ENCODE peak calls at places on chromosomes 13 and 19, in eight cellular contexts. P is foreskin keratinocyte; G is osteoblast; O is PC-3; J is upper lobe of right lung; D is CD4-positive, CD25-positive, alpha-beta regulatory T cell; W is mesendoderm; B is heart left ventricle. U is an unnamed sample. For H3K27me3 and H3K4me1, the result is how much of the 10 kb centered on the place peaks cover.

GRCh38 chr19:18021121-18021755 is 13.3 kb downstream of the ARRDC2 start:
- DNase-seq in P (no peak), G (peak), O (peak), J (peak), D (peak), W (no peak), B (peak), U (no peak)

GRCh38 chr19:14004619-14005380 is 1.3 kb downstream of the RFX1 start:
- DNase-seq in P (no peak), G (peak), O (no peak), J (peak), D (no peak), W (no peak), B (peak), U (no peak)

GRCh38 chr19:49781394-49781793 is 14.6 kb downstream of the AP2A1 start:
- DNase-seq in P (no peak), G (no peak), O (no peak), J (no peak), D (no peak), W (no peak), B (no peak), U (no peak)

GRCh38 chr19:17451820-17452219 is 3.4 kb upstream of the TMEM221 start:
- DNase-seq in P (no peak), G (peak), O (no peak), J (no peak), D (no peak), W (no peak), B (no peak), U (no peak)

GRCh38 chr13:27954406-27954851 is 14.7 kb downstream of the CDX2 start:
- DNase-seq in P (no peak), G (peak), O (peak), J (peak), D (no peak), W (peak), B (no peak), U (peak)

GRCh38 chr13:29846475-29847256 is 3.8 kb downstream of the UBL3 start:
- DNase-seq in P (no peak), G (peak), O (no peak), J (no peak), D (no peak), W (no peak), B (no peak), U (no peak)

GRCh38 chr13:19607523-19608078 is 25.9 kb upstream of the MPHOSPH8 start:
- DNase-seq in P (no peak), G (no peak), O (no peak), J (no peak), D (no peak), W (peak), B (no peak), U (no peak)

GRCh38 chr13:22451345-22451744 is 729.4 kb upstream of the SGCG start:
- DNase-seq in P (no peak), G (no peak), O (no peak), J (no peak), D (no peak), W (no peak), B (no peak), U (no peak)

GRCh38 chr13:110949628-110950027 is 34.8 kb upstream of the ANKRD10 start:
- DNase-seq in P (no peak), G (no peak), O (no peak), J (no peak), D (no peak), W (no peak), B (no peak), U (no peak)

GRCh38 chr19:3282155-3282554 is 57.7 kb downstream of the CELF5 start:
- DNase-seq in P (no peak), G (peak), O (no peak), J (no peak), D (no peak), W (no peak), B (no peak), U (no peak)

GRCh38 chr19:3283886-3284657 is 59.6 kb downstream of the CELF5 start:
- DNase-seq in P (no peak), G (peak), O (no peak), J (no peak), D (no peak), W (no peak), B (no peak), U (no peak)

GRCh38 chr19:3284759-3285646 is 60.5 kb downstream of the CELF5 start:
- DNase-seq in P (peak), G (peak), O (peak), J (peak), D (peak), W (peak), B (no peak), U (peak)

GRCh38 chr19:3282564-3282963 is 58.1 kb downstream of the CELF5 start:
- DNase-seq in P (no peak), G (peak), O (no peak), J (no peak), D (no peak), W (no peak), B (no peak), U (no peak)

GRCh38 chr19:3283246-3283751 is 58.8 kb downstream of the CELF5 start:
- DNase-seq in P (no peak), G (peak), O (no peak), J (no peak), D (no peak), W (no peak), B (no peak), U (no peak)
- H3K27me3 ChIP-seq in P (under half), G (under half), O (under half), J (under half), D (under half), W (under half), B (under half), U (under half)

GRCh38 chr19:1481224-1481892 is 2.3 kb upstream of the C19orf25 start:
- DNase-seq in P (no peak), G (peak), O (no peak), J (no peak), D (no peak), W (no peak), B (peak), U (no peak)

GRCh38 chr19:1482361-1483066 is 3.5 kb upstream of the C19orf25 start:
- DNase-seq in P (no peak), G (peak), O (no peak), J (no peak), D (no peak), W (no peak), B (peak), U (no peak)

GRCh38 chr19:1475751-1476437 is 3.1 kb downstream of the C19orf25 start:
- DNase-seq in P (no peak), G (peak), O (no peak), J (no peak), D (no peak), W (no peak), B (peak), U (no peak)

GRCh38 chr19:1481893-1482360 is 2.9 kb upstream of the C19orf25 start:
- DNase-seq in P (no peak), G (no peak), O (no peak), J (peak), D (no peak), W (no peak), B (no peak), U (no peak)

GRCh38 chr19:1478934-1479707 is at the start of gene C19orf25:
- DNase-seq in P (peak), G (peak), O (peak), J (peak), D (peak), W (peak), B (peak), U (peak)
- H3K27ac ChIP-seq in P (peak), G (peak), O (no peak), J (peak), D (peak), W (peak), B (peak), U (peak)

GRCh38 chr13:84844473-84844872 is 954.7 kb downstream of the SLITRK6 start:
- DNase-seq in P (no peak), G (no peak), O (peak), J (no peak), D (no peak), W (peak), B (no peak), U (no peak)
- H3K4me1 ChIP-seq in P (under half), G (under half), O (under half), J (under half), D (under half), W (under half), B (under half), U (under half)

DNA sequence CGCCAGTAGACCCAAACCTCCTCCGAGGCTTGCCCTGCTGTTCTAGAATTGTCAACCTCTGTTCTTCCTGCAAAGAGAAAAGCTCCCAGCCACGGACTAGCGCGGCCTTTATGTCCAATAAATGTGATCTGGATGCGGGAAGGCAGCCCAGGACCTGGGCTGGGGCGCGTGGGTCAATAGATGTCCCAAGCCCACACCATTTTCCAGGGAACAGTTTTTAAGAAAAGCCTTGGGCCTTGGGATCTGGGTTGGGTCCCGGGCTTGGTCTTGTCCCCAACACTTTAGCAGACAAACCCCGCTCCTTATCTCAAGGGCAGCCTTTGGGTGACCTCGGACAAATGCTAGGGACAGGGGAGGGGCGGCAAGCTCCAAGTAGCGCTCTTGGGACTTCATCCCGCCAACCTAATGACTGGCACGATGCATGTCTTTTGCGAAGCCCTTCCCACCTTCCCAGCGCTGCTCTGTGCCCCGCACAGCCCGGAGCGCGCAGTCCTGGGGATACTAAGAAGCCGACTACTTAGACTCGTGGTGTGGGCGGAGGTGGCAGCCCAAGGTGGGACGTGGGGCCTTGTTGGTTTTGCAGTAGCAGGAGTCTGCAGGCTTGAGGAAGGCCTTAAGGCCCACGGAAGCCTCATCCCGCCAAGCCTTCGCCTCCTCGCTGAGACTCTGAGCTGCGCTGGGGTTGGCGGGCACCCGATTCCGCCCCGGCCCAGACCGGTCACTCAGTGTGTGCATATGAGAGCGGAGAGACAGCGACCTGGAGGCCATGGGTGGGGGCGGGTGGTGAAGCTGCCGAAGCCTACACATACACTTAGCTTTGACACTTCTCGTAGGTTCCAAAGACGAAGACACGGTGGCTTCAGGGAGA is 10.8 kb downstream of the SOX21 start:
- DNase-seq in P (no peak), G (peak), O (no peak), J (no peak), D (no peak), W (no peak), B (no peak), U (no peak)
- H3K27me3 ChIP-seq in P (half or more), G (half or more), O (under half), J (half or more), D (under half), W (half or more), B (half or more), U (half or more)

GRCh38 chr13:45289936-45290563 is 50.9 kb downstream of the TPT1 start:
- DNase-seq in P (no peak), G (no peak), O (no peak), J (no peak), D (no peak), W (no peak), B (no peak), U (peak)
- H3K27ac ChIP-seq in P (no peak), G (no peak), O (no peak), J (no peak), D (no peak), W (no peak), B (no peak), U (no peak)

DNA sequence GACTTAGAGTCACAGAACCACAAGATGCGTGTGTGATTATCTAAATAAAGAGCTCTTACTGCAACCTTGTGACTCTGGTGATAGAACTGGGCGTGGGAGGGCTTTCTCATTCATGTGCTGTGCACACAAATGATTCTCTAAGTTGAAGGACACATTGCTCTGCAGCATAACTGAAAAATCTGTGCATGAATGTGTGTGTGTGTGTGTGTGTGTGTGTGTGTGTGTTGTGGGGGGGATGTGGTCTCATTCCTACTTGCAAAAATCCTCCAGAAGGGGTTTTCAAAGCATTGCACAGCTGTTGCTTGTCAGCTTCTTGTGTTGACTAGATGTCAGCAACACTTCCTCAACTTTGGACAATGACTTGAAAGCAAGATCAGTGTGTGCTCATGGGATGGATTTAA is 22.4 kb downstream of the LRCH1 start:
- DNase-seq in P (no peak), G (no peak), O (no peak), J (no peak), D (no peak), W (no peak), B (no peak), U (no peak)
- H3K4me1 ChIP-seq in P (under half), G (under half), O (under half), J (under half), D (under half), W (under half), B (half or more), U (under half)